ENCODE peak calls at places on chromosome 12, in five cellular contexts. X is K562, G is GM12878, C is A549, U is HepG2. P is an unnamed sample.
A peak's percentile ranks its signal among the peaks of the same experiment; 100 is the strongest.

GRCh38 chr12:104456950-104457745 is 400 bp downstream of the CHST11 start:
- DNase-seq in X (peak; percentile 53), G (no peak), C (peak; percentile 89), U (no peak), P (no peak)

GRCh38 chr12:106434521-106434920 is 77.0 kb downstream of the POLR3B start:
- DNase-seq in X (no peak), G (no peak), C (no peak), U (no peak), P (no peak)

GRCh38 chr12:116999066-116999465 is 88.3 kb downstream of the FBXW8 start:
- DNase-seq in X (no peak), G (no peak), C (no peak), U (no peak), P (no peak)

GRCh38 chr12:123075591-123076171 is 75.2 kb downstream of the PITPNM2 start:
- DNase-seq in X (peak; percentile 58), G (no peak), C (no peak), U (peak; percentile 78), P (peak; percentile 33)

GRCh38 chr12:116087962-116088361 is 189.5 kb downstream of the MED13L start:
- DNase-seq in X (no peak), G (no peak), C (no peak), U (peak; percentile 19), P (no peak)

GRCh38 chr12:132872975-132873421 is 14.4 kb downstream of the CHFR start:
- DNase-seq in X (no peak), G (peak; percentile 13), C (no peak), U (no peak), P (no peak)

GRCh38 chr12:105343836-105344235 is 13.3 kb downstream of the C12orf75 start:
- DNase-seq in X (no peak), G (no peak), C (no peak), U (no peak), P (no peak)

GRCh38 chr12:70719672-70720420 is 82.6 kb upstream of the PTPRB start:
- DNase-seq in X (peak; percentile 46), G (no peak), C (no peak), U (peak; percentile 1), P (peak; percentile 23)

GRCh38 chr12:126447346-126447745 is 1382.1 kb downstream of the AACS start:
- DNase-seq in X (no peak), G (no peak), C (no peak), U (no peak), P (no peak)

GRCh38 chr12:122200541-122201175 is 2.9 kb upstream of the B3GNT4 start:
- DNase-seq in X (no peak), G (no peak), C (no peak), U (no peak), P (no peak)

GRCh38 chr12:6084261-6084968 is 40.1 kb downstream of the VWF start:
- DNase-seq in X (no peak), G (no peak), C (peak; percentile 46), U (no peak), P (peak; percentile 56)

GRCh38 chr12:71748081-71748850 is 6.4 kb upstream of the RAB21 start:
- DNase-seq in X (no peak), G (no peak), C (no peak), U (no peak), P (no peak)

DNA sequence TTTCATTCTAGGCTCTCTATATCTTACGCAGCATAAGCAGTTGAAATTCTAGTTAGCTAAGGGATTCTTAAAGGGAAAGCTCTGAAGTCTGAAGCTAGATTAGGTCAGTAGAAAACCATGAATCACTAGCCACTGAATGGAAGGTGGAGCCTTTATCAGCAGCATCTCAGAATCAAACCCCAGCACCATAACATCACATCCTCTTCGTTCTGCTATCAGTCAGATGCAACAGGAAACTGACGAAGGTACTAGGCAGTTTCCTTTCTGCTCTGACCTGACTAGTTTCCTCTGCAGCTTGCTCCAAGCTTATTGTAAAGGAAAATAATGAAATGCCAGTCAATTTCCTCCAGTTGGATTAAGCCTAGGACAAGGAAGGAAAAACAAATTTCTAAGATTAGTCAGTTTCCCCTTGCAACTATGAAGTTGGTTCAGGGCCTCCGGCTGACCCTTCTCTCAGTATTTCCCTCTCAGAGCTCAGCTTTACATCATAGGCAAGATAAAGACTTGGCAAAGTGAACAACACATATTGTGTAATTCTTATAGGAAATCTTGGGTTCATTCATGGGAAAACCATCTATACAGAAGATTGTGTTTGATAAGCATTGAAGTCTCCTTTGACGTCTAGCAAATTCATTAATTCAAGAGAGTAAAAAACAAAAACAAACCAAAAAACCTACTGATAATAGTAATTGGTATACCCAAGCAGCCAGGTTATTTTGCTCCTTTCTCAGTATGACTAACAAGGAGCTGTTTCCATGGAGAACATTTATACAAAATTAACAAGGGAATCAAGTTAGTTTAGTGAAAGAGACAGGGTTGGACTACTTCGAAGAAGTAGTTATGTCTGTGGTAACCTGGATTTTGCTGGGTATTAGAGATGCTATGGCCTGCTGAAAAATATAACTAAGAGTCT is 43.4 kb upstream of the CFAP54 start:
- DNase-seq in X (peak; percentile 29), G (peak; percentile 53), C (no peak), U (no peak), P (no peak)
- TF ChIP-seq HDAC2 in X (no peak), G (no peak), C (no peak), U (no peak), P (no peak)

DNA sequence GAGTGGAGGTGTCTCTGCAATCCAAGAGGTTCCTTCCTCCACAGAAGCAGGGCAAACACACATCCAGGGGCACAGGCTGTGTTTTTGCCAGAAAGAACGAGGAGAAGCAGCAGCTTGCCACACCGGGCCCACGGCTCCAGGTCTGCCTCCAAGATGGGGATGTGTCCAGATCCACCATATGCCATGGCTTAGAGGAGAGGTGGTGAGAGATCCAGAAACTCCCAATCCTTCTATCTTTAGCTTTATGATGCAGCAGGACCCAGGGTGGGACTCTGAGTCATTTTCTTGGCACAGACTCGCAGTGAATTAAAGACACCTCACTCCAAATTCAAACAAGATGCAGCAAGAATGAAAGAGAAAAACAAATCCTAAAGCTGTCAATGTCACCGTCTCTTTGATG is 481.4 kb upstream of the TMEM132C start:
- DNase-seq in X (no peak), G (no peak), C (no peak), U (no peak), P (no peak)
- TF ChIP-seq HDAC2 in X (no peak), G (no peak), C (no peak), U (no peak), P (no peak)

GRCh38 chr12:42919691-42920090 is 330.1 kb upstream of the PRICKLE1 start:
- DNase-seq in X (no peak), G (no peak), C (no peak), U (no peak), P (no peak)
- TF ChIP-seq HDAC2 in X (no peak), G (no peak), C (no peak), U (no peak), P (no peak)

GRCh38 chr12:75944097-75944904 is 87.3 kb downstream of the PHLDA1 start:
- DNase-seq in X (no peak), G (peak; percentile 54), C (peak; percentile 51), U (peak; percentile 97), P (no peak)
- TF ChIP-seq HDAC2 in X (peak; percentile 75), G (no peak), C (no peak), U (peak; percentile 73), P (no peak)

GRCh38 chr12:29773076-29773475 is 10.7 kb downstream of the TMTC1 start:
- DNase-seq in X (no peak), G (no peak), C (no peak), U (no peak), P (no peak)
- TF ChIP-seq HDAC2 in X (no peak), G (no peak), C (no peak), U (no peak), P (no peak)

DNA sequence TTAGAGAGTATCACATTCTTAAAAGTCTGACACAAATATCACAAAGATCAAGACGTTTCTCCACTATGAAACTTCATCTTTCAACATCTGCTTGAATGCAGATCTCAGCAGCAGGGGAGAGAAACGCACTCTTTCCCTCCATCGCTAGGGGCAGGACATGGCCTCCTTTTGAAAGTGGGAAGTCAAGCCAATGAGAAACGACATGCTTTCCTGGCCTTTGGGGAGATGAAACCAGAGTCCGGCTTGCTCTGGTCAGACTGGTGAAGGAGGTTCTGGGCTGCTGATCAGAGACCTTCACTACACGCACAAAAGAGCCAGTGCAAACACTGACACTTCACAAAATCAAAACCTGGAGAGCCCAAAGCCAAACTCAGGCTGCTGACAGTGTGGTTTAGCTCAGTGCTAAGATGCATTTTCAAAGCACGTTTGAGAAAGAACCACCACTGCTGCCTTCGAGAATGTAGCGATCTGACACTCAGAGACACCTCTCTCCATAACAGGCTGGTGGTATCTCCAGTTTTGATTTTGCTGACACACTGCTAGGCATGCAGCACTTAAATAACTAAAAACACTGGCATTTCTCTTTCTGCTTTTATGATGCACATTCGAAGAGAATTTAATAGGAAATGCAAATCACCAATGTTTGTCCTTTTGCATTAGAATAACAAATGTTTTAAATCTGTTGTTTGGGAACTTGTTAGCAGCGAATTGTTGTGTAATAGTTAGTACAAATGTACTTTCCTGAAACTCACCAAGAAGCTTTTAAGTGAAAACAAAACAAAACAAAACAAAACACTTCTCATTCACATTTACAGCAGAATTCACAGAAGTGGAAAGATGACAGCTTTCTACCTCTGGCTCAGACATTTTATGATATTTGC is 93.9 kb upstream of the OVCH1 start:
- DNase-seq in X (no peak), G (no peak), C (no peak), U (no peak), P (peak; percentile 52)
- TF ChIP-seq HDAC2 in X (no peak), G (no peak), C (no peak), U (no peak), P (no peak)

P was measured in H1.